ENCODE peak calls at places on chromosomes 3 and 15, in seven cellular contexts. S is tibial nerve, D is cardiac muscle cell, G is AG09319, F is glutamatergic neuron, Y is ovary, X is heart left ventricle. K is an unnamed sample.

GRCh38 chr3:175342196-175342595 is 483.1 kb downstream of the NAALADL2 start:
- DNase-seq in S (no peak), D (peak; percentile 17), G (no peak), F (no peak), Y (no peak), X (no peak), K (no peak)

GRCh38 chr15:32636908-32637567 is 4.5 kb upstream of the SCG5 start:
- DNase-seq in S (no peak), D (no peak), G (no peak), F (no peak), Y (no peak), X (no peak), K (no peak)

GRCh38 chr15:45645026-45645980 is 10.5 kb downstream of the SQOR start:
- DNase-seq in S (no peak), D (peak; percentile 91), G (no peak), F (no peak), Y (no peak), X (no peak), K (no peak)

GRCh38 chr3:113897373-113897777 is 50.4 kb upstream of the ZDHHC23 start:
- DNase-seq in S (no peak), D (no peak), G (no peak), F (no peak), Y (no peak), X (no peak), K (no peak)

GRCh38 chr3:160400048-160400630 is 689 bp downstream of the SMC4 start:
- DNase-seq in S (no peak), D (peak; percentile 77), G (no peak), F (peak; percentile 48), Y (peak; percentile 36), X (peak; percentile 71), K (peak; percentile 30)

GRCh38 chr15:71458089-71458660 is 342.9 kb downstream of the THSD4 start:
- DNase-seq in S (no peak), D (no peak), G (no peak), F (no peak), Y (no peak), X (no peak), K (no peak)

GRCh38 chr3:7396534-7396933 is 535.6 kb downstream of the GRM7 start:
- DNase-seq in S (no peak), D (no peak), G (no peak), F (no peak), Y (no peak), X (no peak), K (no peak)

GRCh38 chr3:194107126-194107525 is 28.8 kb upstream of the HES1 start:
- DNase-seq in S (no peak), D (no peak), G (no peak), F (no peak), Y (no peak), X (no peak), K (no peak)

GRCh38 chr15:62619105-62619504 is 423.4 kb upstream of the TPM1 start:
- DNase-seq in S (no peak), D (no peak), G (no peak), F (no peak), Y (no peak), X (no peak), K (no peak)

GRCh38 chr15:26891448-26891881 is 24.6 kb downstream of the GABRA5 start:
- DNase-seq in S (no peak), D (peak; percentile 73), G (peak; percentile 3), F (peak; percentile 95), Y (no peak), X (peak; percentile 47), K (peak; percentile 75)

GRCh38 chr3:5499404-5499803 is 311.9 kb downstream of the EDEM1 start:
- DNase-seq in S (no peak), D (no peak), G (no peak), F (no peak), Y (no peak), X (no peak), K (no peak)

GRCh38 chr15:98070132-98070531 is 109.6 kb downstream of the ARRDC4 start:
- DNase-seq in S (no peak), D (no peak), G (no peak), F (no peak), Y (no peak), X (no peak), K (no peak)

GRCh38 chr3:65883614-65884013 is 155.1 kb downstream of the MAGI1 start:
- DNase-seq in S (no peak), D (peak; percentile 42), G (no peak), F (no peak), Y (no peak), X (no peak), K (no peak)

GRCh38 chr3:126128504-126129407 is 44.8 kb upstream of the SLC41A3 start:
- DNase-seq in S (no peak), D (no peak), G (no peak), F (no peak), Y (peak; percentile 7), X (no peak), K (no peak)

GRCh38 chr3:104598848-104599501 is 767.7 kb upstream of the ALCAM start:
- DNase-seq in S (no peak), D (no peak), G (no peak), F (no peak), Y (no peak), X (no peak), K (no peak)

GRCh38 chr3:104594491-104594890 is 772.2 kb upstream of the ALCAM start:
- DNase-seq in S (no peak), D (no peak), G (no peak), F (no peak), Y (no peak), X (no peak), K (no peak)

GRCh38 chr3:104596054-104596453 is 770.7 kb upstream of the ALCAM start:
- DNase-seq in S (no peak), D (no peak), G (no peak), F (no peak), Y (no peak), X (no peak), K (no peak)

DNA sequence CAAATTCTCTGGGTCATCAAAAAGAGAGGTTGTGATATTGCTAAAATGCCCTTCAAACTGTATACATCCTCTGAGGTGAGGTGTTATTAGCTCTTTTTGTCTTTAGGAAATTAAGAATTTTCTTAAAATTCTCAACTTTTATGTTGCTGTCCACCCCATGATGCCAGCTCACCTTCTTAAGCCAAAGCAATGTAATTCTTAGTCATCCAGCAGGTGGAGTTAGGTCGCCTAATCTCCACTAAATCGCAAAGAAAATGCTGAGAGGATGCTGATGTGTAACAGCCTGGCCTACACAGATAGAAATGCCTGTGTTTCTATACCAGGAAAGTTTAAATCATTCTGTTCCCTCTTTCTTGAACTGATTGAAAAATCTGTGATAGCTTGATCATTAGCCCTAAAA is 770.2 kb upstream of the ALCAM start:
- DNase-seq in S (no peak), D (peak; percentile 61), G (peak; percentile 12), F (no peak), Y (no peak), X (no peak), K (no peak)
- TF ChIP-seq CTCF in S (no peak), D (peak; percentile 48), G (peak; percentile 44), F (peak; percentile 72), Y (no peak), X (peak; percentile 16), K (peak; percentile 66)

DNA sequence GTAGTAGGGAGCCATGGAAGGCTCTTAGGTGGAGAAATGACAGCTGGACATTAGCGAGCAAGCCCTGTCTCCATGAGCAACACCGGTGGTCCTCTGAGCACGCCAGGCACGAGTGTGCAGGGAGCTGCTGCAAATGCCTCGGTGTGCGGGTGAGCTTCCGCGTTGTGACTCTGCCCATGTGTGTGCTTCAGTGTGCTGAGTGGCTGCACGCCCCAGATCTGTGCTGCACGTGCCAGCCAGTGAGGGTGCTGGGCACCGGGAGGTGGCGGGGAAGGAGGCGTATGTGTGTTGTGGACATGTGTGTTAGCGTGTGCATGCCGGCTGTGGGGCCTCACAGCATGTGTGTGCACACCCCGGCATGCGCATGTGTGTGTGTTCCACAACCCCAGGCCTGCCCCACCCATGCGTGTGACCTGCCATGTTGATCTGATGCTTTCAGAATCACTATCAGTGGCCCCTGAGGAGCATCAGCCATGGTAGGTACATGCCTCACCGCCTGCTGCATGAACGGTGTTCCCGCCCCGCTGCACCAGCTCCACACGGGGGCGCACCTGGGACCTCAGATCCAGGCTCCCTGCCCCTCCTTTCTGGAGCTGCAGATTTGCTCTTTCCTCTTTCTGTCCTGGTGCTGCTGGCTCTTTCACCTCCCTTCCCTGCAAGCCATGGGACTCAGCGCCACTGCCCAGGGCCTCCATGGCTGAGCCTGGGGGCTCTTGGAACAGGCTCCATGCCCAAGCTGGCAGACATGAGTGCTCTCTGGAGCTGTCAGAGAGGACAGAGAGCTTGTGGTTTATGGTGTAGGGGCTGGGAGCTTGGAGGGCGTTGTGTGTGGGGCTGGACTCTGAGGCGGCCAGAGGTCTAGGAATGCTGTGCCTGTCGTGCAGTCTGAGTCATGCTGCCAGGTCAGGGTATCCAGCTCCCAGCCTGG is 169.4 kb downstream of the TBC1D2B start:
- DNase-seq in S (no peak), D (peak; percentile 71), G (no peak), F (peak; percentile 76), Y (no peak), X (peak; percentile 43), K (no peak)
- TF ChIP-seq CTCF in S (no peak), D (peak; percentile 67), G (peak; percentile 26), F (peak; percentile 18), Y (no peak), X (peak; percentile 15), K (no peak)

DNA sequence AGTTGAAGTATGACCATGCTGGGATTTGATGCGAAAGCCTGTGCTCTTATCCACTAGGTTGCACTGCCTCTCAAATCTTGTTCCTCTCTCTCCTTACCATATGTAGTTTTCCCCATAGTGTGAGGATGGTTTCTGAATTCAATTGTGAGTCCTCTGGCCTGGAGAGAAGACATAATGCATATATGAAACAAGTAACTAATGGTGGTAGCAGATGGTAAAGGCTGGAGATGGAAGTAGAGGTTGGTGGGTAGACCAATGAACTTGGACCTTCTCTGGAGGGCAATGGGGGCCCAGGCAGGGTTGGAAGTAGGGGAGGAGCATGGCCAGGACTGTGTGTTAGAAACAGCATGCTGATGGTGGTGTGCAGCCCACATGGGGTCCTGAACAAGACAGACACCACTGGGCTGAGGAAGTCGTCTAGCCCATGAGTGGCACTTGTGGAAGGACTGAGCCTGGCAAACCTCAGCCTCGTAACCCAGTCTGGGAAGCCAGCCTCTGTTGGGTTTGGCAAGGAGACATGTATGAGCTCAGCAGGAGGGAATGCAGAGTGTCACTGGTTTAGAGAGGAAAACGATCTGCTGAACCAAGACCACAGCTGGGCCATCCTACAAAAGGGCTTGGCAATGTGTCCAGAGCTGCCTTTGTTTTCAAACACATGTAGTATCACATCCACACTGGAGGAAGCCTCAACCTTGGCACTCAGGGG is 18.5 kb upstream of the LMCD1 start:
- DNase-seq in S (peak; percentile 44), D (peak; percentile 96), G (peak; percentile 80), F (no peak), Y (peak; percentile 82), X (peak; percentile 82), K (no peak)
- TF ChIP-seq CTCF in S (no peak), D (no peak), G (no peak), F (no peak), Y (no peak), X (no peak), K (no peak)

DNA sequence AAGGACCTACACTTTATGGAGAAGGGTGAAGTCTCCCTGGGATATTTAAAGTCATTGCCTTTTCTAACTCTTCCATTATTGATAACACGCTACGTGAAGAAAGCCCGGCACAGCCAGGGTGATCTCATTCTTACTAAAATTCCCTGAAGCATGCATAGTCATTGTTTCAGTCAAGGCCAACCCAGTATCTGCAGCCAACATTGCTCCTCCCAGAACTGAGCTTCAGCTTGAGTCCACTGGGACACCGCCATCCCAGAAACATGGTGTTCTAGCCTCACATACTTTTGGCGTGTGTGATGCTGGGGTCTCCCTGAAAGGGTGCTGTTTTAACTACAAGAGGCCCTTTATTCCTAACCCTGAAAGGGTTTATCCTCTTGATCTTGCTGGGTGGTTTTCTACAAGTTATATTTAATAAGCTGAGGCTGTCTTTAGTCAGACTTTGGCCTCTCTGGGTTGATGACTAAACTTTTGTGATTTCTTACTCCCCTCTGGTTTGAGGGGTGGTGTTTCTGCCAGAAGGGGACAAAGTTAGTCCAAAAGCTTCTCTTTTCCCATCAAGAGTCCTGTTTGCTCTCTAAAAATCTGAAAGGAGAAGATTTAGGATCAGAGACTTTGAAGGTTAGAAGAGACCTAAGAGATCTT is 26.0 kb upstream of the FBN1 start:
- DNase-seq in S (peak; percentile 40), D (peak; percentile 81), G (peak; percentile 64), F (no peak), Y (peak; percentile 72), X (peak; percentile 77), K (no peak)
- TF ChIP-seq CTCF in S (no peak), D (no peak), G (no peak), F (no peak), Y (no peak), X (no peak), K (no peak)